ENCODE peak calls at places on chromosomes 16 and 17, in six cellular contexts. Y is esophagus squamous epithelium, W is ovary, K is ascending aorta, M is mucosa of descending colon, D is thoracic aorta. X is an unnamed sample.

GRCh38 chr17:27536781-27537180 is 80.5 kb downstream of the KSR1 start:
- DNase-seq in Y (no peak), W (no peak), K (no peak), M (no peak), D (no peak), X (no peak)

GRCh38 chr16:53632526-53632925 is 71.1 kb downstream of the RPGRIP1L start:
- DNase-seq in Y (no peak), W (no peak), K (no peak), M (no peak), D (no peak), X (no peak)

GRCh38 chr16:85809645-85810044 is 10.2 kb downstream of the COX4I1 start:
- DNase-seq in Y (no peak), W (no peak), K (no peak), M (no peak), D (no peak), X (no peak)

GRCh38 chr17:64055183-64056142 is 35.0 kb upstream of the ICAM2 start:
- DNase-seq in Y (no peak), W (no peak), K (no peak), M (no peak), D (no peak), X (no peak)

GRCh38 chr16:35296962-35297653 is 1837.7 kb downstream of the TP53TG3F start:
- DNase-seq in Y (no peak), W (no peak), K (no peak), M (no peak), D (no peak), X (no peak)

GRCh38 chr17:306536-307294 is 45.9 kb downstream of the RPH3AL start:
- DNase-seq in Y (no peak), W (no peak), K (no peak), M (peak), D (no peak), X (no peak)

GRCh38 chr17:66464921-66465320 is 162.5 kb downstream of the PRKCA start:
- DNase-seq in Y (no peak), W (no peak), K (no peak), M (no peak), D (no peak), X (peak)

GRCh38 chr16:51119576-51120288 is 31.3 kb downstream of the SALL1 start:
- DNase-seq in Y (no peak), W (no peak), K (no peak), M (no peak), D (no peak), X (peak)

GRCh38 chr16:72125635-72126428 is 32.2 kb downstream of the DHX38 start:
- DNase-seq in Y (no peak), W (no peak), K (no peak), M (no peak), D (no peak), X (no peak)

GRCh38 chr17:40062347-40063033 is at the start of gene THRA:
- DNase-seq in Y (no peak), W (peak), K (no peak), M (peak), D (no peak), X (no peak)

GRCh38 chr16:1942810-1943726 is at the start of gene MSRB1:
- DNase-seq in Y (peak), W (peak), K (peak), M (peak), D (peak), X (peak)

GRCh38 chr16:85746431-85747227 is 4.3 kb downstream of the C16orf74 start:
- DNase-seq in Y (no peak), W (no peak), K (no peak), M (no peak), D (no peak), X (peak)

GRCh38 chr17:3955373-3955978 is 8.8 kb downstream of the ATP2A3 start:
- DNase-seq in Y (no peak), W (no peak), K (no peak), M (no peak), D (no peak), X (no peak)

GRCh38 chr16:351804-352520 is 561 bp downstream of the AXIN1 start:
- DNase-seq in Y (no peak), W (peak), K (no peak), M (peak), D (no peak), X (no peak)

GRCh38 chr17:31449746-31450145 is 58.3 kb downstream of the RAB11FIP4 start:
- DNase-seq in Y (no peak), W (no peak), K (no peak), M (no peak), D (no peak), X (no peak)

GRCh38 chr17:74157366-74157765 is 46.1 kb upstream of the RPL38 start:
- DNase-seq in Y (no peak), W (no peak), K (no peak), M (no peak), D (no peak), X (no peak)

GRCh38 chr16:88865742-88866141 is 718 bp downstream of the PABPN1L start:
- DNase-seq in Y (no peak), W (no peak), K (no peak), M (no peak), D (no peak), X (no peak)

GRCh38 chr17:21286066-21286770 is 1.7 kb downstream of the MAP2K3 start:
- DNase-seq in Y (peak), W (peak), K (peak), M (peak), D (peak), X (peak)

GRCh38 chr16:57258910-57259475 is 13.9 kb downstream of the ARL2BP start:
- DNase-seq in Y (no peak), W (no peak), K (no peak), M (peak), D (no peak), X (no peak)

GRCh38 chr17:79111097-79111496 is 36.5 kb downstream of the ENGASE start:
- DNase-seq in Y (no peak), W (no peak), K (no peak), M (no peak), D (no peak), X (no peak)

GRCh38 chr17:31571124-31571892 is 179.8 kb downstream of the RAB11FIP4 start:
- DNase-seq in Y (no peak), W (peak), K (no peak), M (peak), D (peak), X (peak)

GRCh38 chr17:63830904-63831491 is 3.5 kb upstream of the FTSJ3 start:
- DNase-seq in Y (no peak), W (no peak), K (no peak), M (no peak), D (no peak), X (no peak)

GRCh38 chr16:75580-76501 is 2.2 kb upstream of the MPG start:
- DNase-seq in Y (no peak), W (peak), K (peak), M (peak), D (no peak), X (peak)

GRCh38 chr16:18799500-18799899 is 1.8 kb downstream of the ARL6IP1 start:
- DNase-seq in Y (no peak), W (no peak), K (no peak), M (no peak), D (no peak), X (no peak)

GRCh38 chr17:56571456-56571855 is 22.0 kb upstream of the NOG start:
- DNase-seq in Y (no peak), W (no peak), K (no peak), M (no peak), D (no peak), X (no peak)

GRCh38 chr17:37706446-37706845 is 38.4 kb downstream of the HNF1B start:
- DNase-seq in Y (no peak), W (no peak), K (no peak), M (no peak), D (no peak), X (no peak)

GRCh38 chr17:13940858-13941665 is 128.2 kb upstream of the COX10 start:
- DNase-seq in Y (no peak), W (no peak), K (no peak), M (no peak), D (no peak), X (peak)
- TF ChIP-seq CTCF in Y (no peak), W (no peak), K (no peak), M (no peak), D (no peak), X (peak)

GRCh38 chr17:53150101-53150698 is 672.5 kb upstream of the KIF2B start:
- DNase-seq in Y (no peak), W (no peak), K (no peak), M (no peak), D (no peak), X (no peak)
- TF ChIP-seq CTCF in Y (no peak), W (no peak), K (no peak), M (no peak), D (no peak), X (no peak)

DNA sequence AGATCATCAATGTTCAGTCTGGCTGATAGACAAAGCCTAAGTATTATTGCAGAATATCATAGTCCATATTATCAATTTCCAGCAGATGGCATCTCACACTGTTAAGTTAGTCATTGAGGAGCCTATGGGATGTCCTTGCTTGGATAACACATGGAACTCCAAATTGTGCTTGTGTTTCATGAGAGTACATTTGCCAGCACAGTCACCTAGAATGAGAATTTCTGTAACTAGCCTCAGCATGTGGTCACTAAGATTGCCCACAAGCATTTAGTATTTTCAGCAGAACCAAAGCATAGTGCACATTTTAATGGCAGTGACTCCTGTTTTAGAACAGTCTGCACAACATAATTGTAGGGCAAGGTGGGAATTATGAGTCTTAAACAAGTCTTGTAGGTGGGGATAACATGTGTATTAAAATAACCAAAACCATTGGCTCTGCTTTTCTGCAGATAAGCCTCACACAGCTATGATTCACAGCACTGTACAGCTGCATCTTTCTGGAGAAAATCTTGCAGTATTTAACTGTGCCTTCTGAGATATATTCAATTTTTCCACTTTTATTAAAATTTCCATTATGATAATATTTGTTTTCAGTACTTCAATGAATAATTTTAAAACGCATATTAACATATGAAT is 882.8 kb upstream of the SOX9 start:
- DNase-seq in Y (no peak), W (no peak), K (no peak), M (no peak), D (no peak), X (peak)
- TF ChIP-seq CTCF in Y (peak), W (no peak), K (no peak), M (no peak), D (no peak), X (peak)

DNA sequence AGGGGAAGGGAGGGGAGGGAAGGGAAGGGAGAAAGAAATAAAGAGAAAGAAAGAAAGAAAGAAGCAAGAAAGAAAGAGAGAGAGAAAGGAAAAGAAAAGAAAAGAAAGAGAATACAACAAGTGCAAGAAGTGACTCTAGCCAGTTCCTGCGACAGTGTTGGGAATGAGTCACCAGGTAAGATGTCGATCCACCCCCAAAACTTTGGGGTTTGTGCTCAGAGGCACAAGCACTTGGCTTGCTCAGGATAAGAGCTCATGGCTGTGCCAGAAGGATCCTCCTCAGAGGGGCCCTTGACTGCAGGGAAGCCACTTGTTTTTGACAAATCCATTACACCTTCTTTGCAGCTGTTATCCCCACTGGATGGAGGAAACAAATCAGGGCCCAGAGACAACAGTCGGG is 137.7 kb downstream of the TMEM132E start:
- DNase-seq in Y (no peak), W (no peak), K (no peak), M (no peak), D (no peak), X (no peak)
- TF ChIP-seq CTCF in Y (no peak), W (no peak), K (no peak), M (no peak), D (no peak), X (no peak)

GRCh38 chr16:82016268-82016667 is 5.0 kb upstream of the SDR42E1 start:
- DNase-seq in Y (no peak), W (no peak), K (no peak), M (no peak), D (no peak), X (peak)
- TF ChIP-seq CTCF in Y (peak), W (no peak), K (no peak), M (no peak), D (no peak), X (peak)

GRCh38 chr17:18314059-18314730 is 599 bp downstream of the TOP3A start:
- DNase-seq in Y (no peak), W (peak), K (no peak), M (no peak), D (no peak), X (no peak)
- TF ChIP-seq CTCF in Y (no peak), W (no peak), K (no peak), M (no peak), D (no peak), X (no peak)

DNA sequence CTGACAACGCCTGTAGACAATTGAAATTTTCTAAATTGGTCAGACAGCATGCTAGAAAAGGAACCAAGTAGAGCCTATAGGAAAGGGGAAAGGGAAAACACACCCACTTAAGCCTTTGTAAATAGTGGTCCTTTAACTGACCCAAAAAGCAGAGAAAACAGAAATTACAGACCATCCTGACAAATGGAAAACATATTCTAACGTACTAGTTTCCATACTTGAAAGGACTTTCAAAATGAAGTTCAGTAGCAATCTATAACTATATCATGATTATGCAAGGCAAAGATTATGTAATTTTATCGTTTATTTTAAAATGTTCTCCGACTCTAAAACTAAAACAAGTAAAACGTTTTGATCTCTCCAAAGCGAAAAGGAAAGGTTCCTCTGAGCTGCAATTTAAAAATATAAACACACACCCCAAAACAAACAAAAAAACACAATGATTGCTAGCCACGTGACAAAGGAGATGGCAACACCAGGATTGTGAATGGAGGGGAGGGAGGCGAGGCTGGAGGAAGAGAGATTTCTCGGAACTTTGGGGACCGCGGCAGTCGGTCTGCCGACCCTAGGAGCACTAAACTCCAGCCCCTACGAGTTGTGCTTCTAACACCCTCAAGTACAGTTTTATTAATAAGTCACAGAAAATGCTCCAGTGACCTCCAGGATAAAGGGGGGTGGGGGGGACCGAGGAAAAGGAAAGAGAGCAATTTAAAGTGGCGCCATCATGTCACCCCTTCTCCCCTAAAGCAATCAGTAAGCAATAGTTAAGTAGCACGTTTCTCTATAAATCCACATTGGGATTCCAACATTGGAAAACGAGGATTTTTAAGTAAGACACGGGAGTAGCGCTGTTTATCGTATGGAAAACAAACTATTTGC is 1.7 kb downstream of the KANSL1 start:
- DNase-seq in Y (no peak), W (no peak), K (no peak), M (no peak), D (no peak), X (no peak)
- TF ChIP-seq CTCF in Y (no peak), W (no peak), K (no peak), M (no peak), D (no peak), X (no peak)

DNA sequence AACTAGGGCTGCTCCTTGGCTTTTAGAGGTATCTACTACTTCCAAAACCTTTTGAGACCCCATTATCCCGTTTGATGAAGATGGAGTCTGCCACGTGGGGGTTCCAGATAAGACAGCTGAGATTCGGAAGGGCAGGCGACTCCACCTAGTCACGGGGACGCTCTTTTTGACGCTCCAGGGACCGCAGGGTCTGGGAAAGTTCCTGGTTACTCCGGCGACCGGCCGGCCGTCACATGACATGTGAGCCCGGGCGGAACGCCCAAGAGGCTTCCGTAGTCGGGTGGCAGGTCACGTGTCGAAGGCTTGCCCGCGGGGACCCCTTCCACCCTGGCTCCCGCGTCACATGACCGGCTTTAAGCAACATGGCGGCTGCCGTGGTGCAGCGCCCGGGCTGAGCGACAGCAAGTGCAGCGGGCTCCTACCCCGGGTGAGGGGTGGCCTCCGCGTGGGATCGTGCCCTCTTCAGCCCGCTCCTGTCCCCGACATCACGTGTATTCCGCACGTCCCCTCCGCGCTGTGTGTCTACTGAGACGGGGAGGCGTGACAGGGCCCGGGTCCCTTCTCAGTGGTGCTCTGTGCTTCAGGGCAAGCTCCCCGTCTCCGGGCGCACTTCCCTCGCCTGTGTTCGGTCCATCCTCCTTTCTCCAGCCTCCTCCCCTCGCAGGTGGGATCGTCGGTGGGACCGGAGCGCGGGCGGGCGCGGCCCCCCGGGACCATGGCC is at the start of gene SPNS1:
- DNase-seq in Y (peak), W (peak), K (peak), M (peak), D (peak), X (peak)
- TF ChIP-seq CTCF in Y (no peak), W (peak), K (no peak), M (no peak), D (no peak), X (no peak)

X was measured in fibroblast of mammary gland.